ENCODE peak calls at places on chromosomes 4 and X, in five cellular contexts. Z, J, Q, C and V are unnamed samples.

GRCh38 chrX:12771445-12772069 is 19.7 kb upstream of the PRPS2 start:
- DNase-seq in C (peak; percentile 84), Z (peak; percentile 19), Q (peak; percentile 66), J (peak; percentile 31), V (peak; percentile 63)

GRCh38 chr4:57080781-57081650 is 29.2 kb downstream of the IGFBP7 start:
- DNase-seq in C (no peak), Z (peak; percentile 100), J (peak; percentile 47), Q (no peak), V (no peak)

GRCh38 chrX:1246816-1247215 is 21.8 kb upstream of the CSF2RA start:
- DNase-seq in Z (peak; percentile 7), Q (peak; percentile 67), J (peak; percentile 79), C (peak; percentile 72), V (peak; percentile 64)

GRCh38 chr4:182307746-182308145 is 64.5 kb downstream of the TENM3 start:
- DNase-seq in C (no peak), J (no peak), Z (peak; percentile 100), Q (no peak), V (no peak)

GRCh38 chr4:26400140-26400539 is 79.3 kb downstream of the RBPJ start:
- DNase-seq in J (no peak), Z (no peak), C (no peak), Q (no peak), V (no peak)

GRCh38 chr4:173503330-173504180 is 26.5 kb downstream of the HAND2 start:
- DNase-seq in C (no peak), Q (no peak), Z (no peak), J (no peak), V (no peak)

GRCh38 chr4:58359590-58359989 is 1249.4 kb upstream of the IGFBP7 start:
- DNase-seq in Z (no peak), Q (no peak), J (no peak), C (no peak), V (no peak)

GRCh38 chr4:78136109-78137081 is 79.3 kb downstream of the FRAS1 start:
- DNase-seq in C (no peak), Q (no peak), Z (no peak), J (no peak), V (no peak)

GRCh38 chr4:54800831-54801530 is 143.2 kb downstream of the KIT start:
- DNase-seq in Z (no peak), Q (no peak), J (no peak), C (no peak), V (no peak)

GRCh38 chr4:121711263-121712000 is 14.7 kb upstream of the ANXA5 start:
- DNase-seq in C (peak; percentile 92), J (peak; percentile 86), Z (peak; percentile 97), Q (peak; percentile 73), V (peak; percentile 57)

GRCh38 chr4:2965262-2965661 is 1.9 kb downstream of the GRK4 start:
- DNase-seq in C (no peak), Z (no peak), Q (no peak), J (no peak), V (no peak)

GRCh38 chrX:68895339-68896250 is 66.8 kb downstream of the EFNB1 start:
- DNase-seq in Q (peak; percentile 62), Z (peak; percentile 74), J (peak; percentile 71), C (no peak), V (peak; percentile 59)

GRCh38 chr4:38673109-38673978 is 9.3 kb downstream of the KLF3 start:
- DNase-seq in C (no peak), Z (peak; percentile 34), J (peak; percentile 62), Q (peak; percentile 93), V (peak; percentile 67)

GRCh38 chr4:180398564-180398963 is 1844.6 kb upstream of the TENM3 start:
- DNase-seq in C (no peak), Q (no peak), J (no peak), Z (no peak), V (no peak)

GRCh38 chrX:69535661-69536060 is 31.5 kb downstream of the NALF2 start:
- DNase-seq in Z (no peak), C (no peak), J (no peak), Q (no peak), V (no peak)

GRCh38 chr4:18020145-18020670 is 1.3 kb downstream of the LCORL start:
- DNase-seq in Z (peak; percentile 9), J (peak; percentile 5), C (peak; percentile 18), Q (peak; percentile 19), V (no peak)

GRCh38 chr4:87934973-87935372 is 40.5 kb upstream of the SPP1 start:
- DNase-seq in J (no peak), Z (no peak), Q (no peak), C (no peak), V (no peak)

GRCh38 chrX:153644356-153645125 is 2.5 kb upstream of the DUSP9 start:
- DNase-seq in Z (no peak), Q (no peak), J (no peak), C (peak; percentile 60), V (no peak)

GRCh38 chr4:12761694-12762093 is 722.4 kb downstream of the RAB28 start:
- DNase-seq in C (no peak), Z (no peak), J (no peak), Q (no peak), V (no peak)

GRCh38 chr4:122928930-122929329 is 6.5 kb upstream of the NUDT6 start:
- DNase-seq in C (no peak), J (no peak), Q (no peak), Z (no peak), V (no peak)

GRCh38 chrX:152259150-152259549 is 120.8 kb upstream of the MAGEA10 start:
- DNase-seq in C (no peak), Q (no peak), Z (no peak), J (no peak), V (no peak)
- H3K9me3 ChIP-seq in C (peaks cover 10% of the 10 kb centered on the region), Q (no peaks in the 10 kb centered on the region), Z (no peaks in the 10 kb centered on the region), J (peaks cover 18% of the 10 kb centered on the region), V (peaks cover 21% of the 10 kb centered on the region)

GRCh38 chr4:94519925-94520789 is 68.4 kb downstream of the PDLIM5 start:
- DNase-seq in J (no peak), Z (no peak), C (no peak), Q (no peak), V (no peak)
- H3K4me1 ChIP-seq in J (no peaks in the 10 kb centered on the region), Z (peaks cover 7% of the 10 kb centered on the region), C (no peaks in the 10 kb centered on the region), Q (peaks cover 11% of the 10 kb centered on the region), V (peaks cover 16% of the 10 kb centered on the region)

DNA sequence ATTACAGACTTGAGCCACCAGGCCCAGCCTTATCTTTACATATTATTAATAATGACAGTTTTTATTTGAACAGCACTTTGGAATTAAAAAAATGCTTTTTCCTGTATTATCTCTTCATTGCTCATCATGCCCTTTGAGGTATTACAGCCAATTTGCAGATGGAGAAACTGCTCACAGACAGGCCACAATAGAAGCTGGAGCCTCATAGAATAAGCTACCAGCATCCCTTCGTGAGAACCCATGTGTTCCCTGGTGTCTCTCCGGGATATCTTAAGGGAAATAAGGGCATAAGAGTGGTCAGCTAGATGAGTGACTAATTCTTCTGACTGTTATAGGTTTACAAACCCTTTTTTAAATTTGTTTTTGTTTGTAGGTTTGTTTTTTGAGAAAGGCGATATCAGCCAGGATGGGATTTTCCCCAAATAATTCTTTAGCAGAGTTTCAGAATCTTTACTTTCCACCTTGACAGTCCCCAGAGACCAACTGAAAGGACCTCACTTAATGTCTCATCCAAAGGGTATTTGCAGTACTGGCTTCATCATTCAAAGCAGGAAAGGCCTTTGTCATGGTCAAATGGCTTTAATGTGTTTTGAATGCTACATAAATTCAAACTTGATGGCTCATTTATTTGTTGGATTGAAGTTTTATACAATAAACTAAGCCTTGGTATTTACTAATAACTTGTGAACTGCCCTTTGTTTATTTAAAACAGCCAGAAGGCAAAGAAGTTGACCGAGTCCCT is 48.0 kb upstream of the SOD3 start:
- DNase-seq in Z (peak; percentile 21), Q (no peak), J (no peak), C (no peak), V (no peak)
- H3K9me3 ChIP-seq in Z (no peaks in the 10 kb centered on the region), Q (no peaks in the 10 kb centered on the region), J (peaks cover 7% of the 10 kb centered on the region), C (no peaks in the 10 kb centered on the region), V (no peaks in the 10 kb centered on the region)

DNA sequence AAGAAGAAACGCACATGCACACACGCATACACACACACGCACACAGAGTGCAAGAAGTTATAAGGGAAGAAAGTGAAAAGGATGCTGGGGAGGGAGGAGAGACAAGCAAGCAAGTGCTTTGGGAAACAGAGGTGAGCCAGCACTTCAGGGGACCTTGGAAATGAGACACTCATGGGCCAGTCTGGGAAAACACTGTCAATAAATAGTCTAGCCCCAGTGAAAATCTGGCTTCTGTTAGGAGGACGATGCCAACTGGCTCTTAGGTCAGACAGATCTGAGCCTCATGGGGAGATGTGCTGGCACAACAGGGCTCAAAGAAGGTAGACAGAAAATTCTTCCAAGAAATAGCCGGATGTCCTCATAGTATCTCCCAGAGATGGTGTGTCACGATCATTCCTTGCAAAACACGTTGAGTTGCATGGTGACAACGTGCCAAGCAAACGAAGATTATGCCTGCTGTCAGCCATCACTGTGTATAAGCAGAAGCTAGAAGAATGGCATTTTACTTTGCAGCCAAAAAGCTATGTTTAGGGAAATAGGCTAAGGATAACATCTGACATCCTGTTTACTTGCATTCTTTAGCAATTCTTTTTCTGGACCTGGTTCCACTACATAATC is 557 bp upstream of the ARHGEF6 start:
- DNase-seq in Z (no peak), C (no peak), Q (no peak), J (no peak), V (no peak)
- H3K4me1 ChIP-seq in Z (no peaks in the 10 kb centered on the region), C (no peaks in the 10 kb centered on the region), Q (no peaks in the 10 kb centered on the region), J (peaks cover 39% of the 10 kb centered on the region), V (no peaks in the 10 kb centered on the region)

GRCh38 chr4:99490286-99490685 is 20.5 kb upstream of the C4orf17 start:
- DNase-seq in J (no peak), Z (no peak), Q (no peak), C (no peak), V (no peak)
- H3K9me3 ChIP-seq in J (peaks cover 12% of the 10 kb centered on the region), Z (no peaks in the 10 kb centered on the region), Q (peaks cover 24% of the 10 kb centered on the region), C (peaks cover 18% of the 10 kb centered on the region), V (peaks cover 12% of the 10 kb centered on the region)

DNA sequence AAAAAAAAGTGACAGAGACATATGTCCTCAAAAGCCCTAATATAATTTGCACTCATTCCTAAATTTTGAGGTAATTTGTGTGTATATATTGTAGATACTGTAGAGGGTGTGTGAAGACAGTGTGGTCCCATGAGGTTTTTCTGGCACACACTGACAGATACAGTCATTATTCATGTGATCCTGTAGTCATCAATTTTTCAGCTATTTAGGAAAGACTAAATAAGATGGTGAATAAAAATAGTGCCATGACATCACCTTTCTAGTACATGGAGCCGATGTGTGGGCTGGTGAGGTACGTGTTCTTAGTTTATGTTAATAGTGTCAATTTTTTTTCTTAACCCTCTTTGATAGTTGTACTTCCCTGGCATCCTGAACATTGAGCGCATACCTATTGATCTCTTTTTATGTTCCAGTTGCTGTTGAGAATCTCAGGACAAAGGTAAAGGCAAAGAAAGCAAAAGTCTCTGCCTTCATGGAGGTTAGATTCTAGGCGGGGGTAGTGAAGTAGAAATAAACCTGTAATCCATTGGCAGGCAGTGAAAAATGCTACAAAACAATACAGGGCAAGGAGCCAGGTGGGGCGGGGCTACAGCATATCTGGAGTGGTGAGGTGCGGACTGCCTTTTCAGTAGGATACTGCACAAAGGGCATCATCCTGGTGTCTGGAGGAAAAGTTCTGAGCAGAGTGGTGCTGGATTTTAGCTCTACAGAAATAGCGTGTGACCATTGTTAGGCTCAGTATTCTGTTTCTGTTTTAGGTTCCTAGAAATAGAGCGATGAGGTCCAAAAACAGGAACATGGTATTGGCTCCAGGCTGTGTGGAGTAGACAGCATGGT is 93.8 kb downstream of the ARHGAP10 start:
- DNase-seq in C (no peak), Z (peak; percentile 60), J (peak; percentile 55), Q (peak; percentile 55), V (peak; percentile 62)
- H3K4me1 ChIP-seq in C (peaks cover 31% of the 10 kb centered on the region), Z (peaks cover 15% of the 10 kb centered on the region), J (peaks cover 26% of the 10 kb centered on the region), Q (peaks cover 17% of the 10 kb centered on the region), V (peaks cover 46% of the 10 kb centered on the region)